ENCODE peak calls at places on chromosomes 4 and X, in five cellular contexts. M is NCI-H82, D is neural progenitor cell, L is hippocampal formation, U is WTC11. H is an unnamed sample.

GRCh38 chr4:27844359-27844758 is 983.7 kb downstream of the STIM2 start:
- DNase-seq in D (no peak), U (no peak), L (no peak), M (no peak), H (no peak)

GRCh38 chr4:157700898-157701694 is 471.7 kb downstream of the GASK1B start:
- DNase-seq in D (no peak), U (no peak), M (no peak), L (no peak), H (no peak)

GRCh38 chr4:10013722-10014121 is 7.6 kb downstream of the SLC2A9 start:
- DNase-seq in D (peak), L (peak), M (peak), U (peak), H (peak)

GRCh38 chr4:126267689-126268088 is 952.9 kb downstream of the FAT4 start:
- DNase-seq in U (no peak), D (no peak), M (no peak), L (no peak), H (no peak)

GRCh38 chrX:3026074-3026588 is 15.1 kb upstream of the ARSF start:
- DNase-seq in U (no peak), M (no peak), L (no peak), D (no peak), H (no peak)

GRCh38 chr4:182975806-182976205 is 58.6 kb upstream of the DCTD start:
- DNase-seq in L (no peak), D (no peak), U (no peak), M (no peak), H (no peak)

GRCh38 chr4:101337688-101338087 is 9.6 kb downstream of the PPP3CA start:
- DNase-seq in U (no peak), D (no peak), M (no peak), L (no peak), H (no peak)

GRCh38 chr4:174604198-174604597 is 81.9 kb upstream of the HPGD start:
- DNase-seq in L (no peak), D (no peak), U (no peak), M (peak), H (no peak)

GRCh38 chr4:82599336-82599735 is 37.5 kb upstream of the TMEM150C start:
- DNase-seq in U (peak), L (no peak), D (peak), M (peak), H (no peak)